ENCODE peak calls at places on chromosomes 1 and 21, in four cellular contexts. One of them, this sample, is unnamed.

GRCh38 chr1:36217667-36218066 is 6.6 kb upstream of the THRAP3 start:
- DNase-seq in H1: no peak
- DNase-seq in HepG2: no peak
- DNase-seq in GM12878: no peak
- DNase-seq in this sample: no peak

GRCh38 chr1:25692560-25692959 is 76.0 kb downstream of the MAN1C1 start:
- DNase-seq in H1: peak
- DNase-seq in HepG2: no peak
- DNase-seq in GM12878: no peak
- DNase-seq in this sample: no peak

GRCh38 chr1:222048030-222048632 is 306.2 kb upstream of the DUSP10 start:
- DNase-seq in H1: no peak
- DNase-seq in HepG2: no peak
- DNase-seq in GM12878: peak
- DNase-seq in this sample: no peak

GRCh38 chr1:88890790-88891317 is 513 bp downstream of the GTF2B start:
- DNase-seq in H1: no peak
- DNase-seq in HepG2: peak
- DNase-seq in GM12878: no peak
- DNase-seq in this sample: no peak

GRCh38 chr1:115771847-115772457 is 3.4 kb upstream of the CASQ2 start:
- DNase-seq in H1: peak
- DNase-seq in HepG2: peak
- DNase-seq in GM12878: peak
- DNase-seq in this sample: peak

GRCh38 chr1:155657463-155657862 is 31.1 kb downstream of the YY1AP1 start:
- DNase-seq in H1: no peak
- DNase-seq in HepG2: no peak
- DNase-seq in GM12878: no peak
- DNase-seq in this sample: no peak

GRCh38 chr1:75625795-75626194 is 14.9 kb upstream of the SLC44A5 start:
- DNase-seq in H1: no peak
- DNase-seq in HepG2: no peak
- DNase-seq in GM12878: no peak
- DNase-seq in this sample: no peak

GRCh38 chr1:99503276-99503747 is 142.6 kb upstream of the PALMD start:
- DNase-seq in H1: no peak
- DNase-seq in HepG2: no peak
- DNase-seq in GM12878: no peak
- DNase-seq in this sample: no peak

GRCh38 chr21:38806942-38807284 is 1.2 kb downstream of the ETS2 start:
- DNase-seq in H1: no peak
- DNase-seq in HepG2: no peak
- DNase-seq in GM12878: no peak
- DNase-seq in this sample: no peak

GRCh38 chr1:41122851-41123518 is 101.5 kb upstream of the SLFNL1 start:
- DNase-seq in H1: no peak
- DNase-seq in HepG2: peak
- DNase-seq in GM12878: no peak
- DNase-seq in this sample: peak

GRCh38 chr1:24735156-24735618 is 10.1 kb upstream of the CLIC4 start:
- DNase-seq in H1: no peak
- DNase-seq in HepG2: no peak
- DNase-seq in GM12878: no peak
- DNase-seq in this sample: no peak

GRCh38 chr1:75125161-75125681 is 9.0 kb upstream of the LHX8 start:
- DNase-seq in H1: peak
- DNase-seq in HepG2: no peak
- DNase-seq in GM12878: no peak
- DNase-seq in this sample: no peak

GRCh38 chr1:13494712-13495111 is 19.1 kb downstream of the LRRC38 start:
- DNase-seq in H1: no peak
- DNase-seq in HepG2: no peak
- DNase-seq in GM12878: no peak
- DNase-seq in this sample: no peak

GRCh38 chr1:147598631-147599361 is 57.5 kb downstream of the BCL9 start:
- DNase-seq in H1: peak
- DNase-seq in HepG2: no peak
- DNase-seq in GM12878: no peak
- DNase-seq in this sample: no peak

GRCh38 chr1:67584938-67585337 is 100.1 kb upstream of the GADD45A start:
- DNase-seq in H1: no peak
- DNase-seq in HepG2: no peak
- DNase-seq in GM12878: no peak
- DNase-seq in this sample: no peak

GRCh38 chr1:115227683-115228082 is 110.4 kb downstream of the NGF start:
- DNase-seq in H1: no peak
- DNase-seq in HepG2: no peak
- DNase-seq in GM12878: no peak
- DNase-seq in this sample: no peak

GRCh38 chr1:234970371-234970730 is 158.3 kb downstream of the TOMM20 start:
- DNase-seq in H1: no peak
- DNase-seq in HepG2: no peak
- DNase-seq in GM12878: no peak
- DNase-seq in this sample: no peak
- H3K4me3 ChIP-seq in H1: peak
- H3K4me3 ChIP-seq in HepG2: no peak
- H3K4me3 ChIP-seq in GM12878: no peak
- H3K4me3 ChIP-seq in this sample: no peak

GRCh38 chr1:236750928-236751327 is 44.2 kb upstream of the MTR start:
- DNase-seq in H1: no peak
- DNase-seq in HepG2: no peak
- DNase-seq in GM12878: no peak
- DNase-seq in this sample: no peak

GRCh38 chr1:236748471-236748870 is 46.6 kb upstream of the MTR start:
- DNase-seq in H1: no peak
- DNase-seq in HepG2: no peak
- DNase-seq in GM12878: no peak
- DNase-seq in this sample: no peak

GRCh38 chr1:236744533-236744932 is 50.6 kb upstream of the MTR start:
- DNase-seq in H1: no peak
- DNase-seq in HepG2: no peak
- DNase-seq in GM12878: no peak
- DNase-seq in this sample: no peak

GRCh38 chr1:236746785-236747184 is 48.3 kb upstream of the MTR start:
- DNase-seq in H1: no peak
- DNase-seq in HepG2: no peak
- DNase-seq in GM12878: no peak
- DNase-seq in this sample: no peak

DNA sequence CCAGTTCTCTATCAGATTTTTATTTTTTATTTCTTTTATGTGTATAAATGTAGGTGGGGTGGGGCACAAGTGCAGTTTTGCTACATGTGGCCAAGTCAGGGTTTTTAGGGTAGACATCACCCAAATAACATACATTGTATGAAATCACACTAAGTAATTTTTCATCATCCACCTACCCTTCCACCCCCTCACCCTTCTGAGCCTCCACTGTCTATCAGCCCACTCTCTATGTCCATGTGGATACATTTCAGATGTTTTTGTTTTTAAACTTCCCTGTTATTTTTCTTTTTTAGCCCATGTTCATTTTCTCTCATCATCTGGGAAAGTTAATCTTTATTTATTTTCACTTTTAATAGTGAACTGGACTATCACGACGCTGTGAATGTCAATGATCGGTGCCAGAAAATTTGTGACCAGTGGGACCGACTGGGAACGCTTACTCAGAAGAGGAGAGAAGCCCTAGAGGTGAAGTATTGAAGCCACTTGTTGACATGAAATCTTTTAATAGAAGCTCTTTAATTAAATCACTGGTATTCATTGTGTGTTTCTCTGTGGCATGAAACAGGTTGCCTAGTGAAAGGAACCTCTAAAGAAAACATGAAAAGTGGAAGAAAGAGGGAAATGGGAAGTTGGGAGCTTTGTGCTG is 47.7 kb upstream of the MTR start:
- DNase-seq in H1: no peak
- DNase-seq in HepG2: no peak
- DNase-seq in GM12878: no peak
- DNase-seq in this sample: no peak
- TF ChIP-seq YY1 in H1: no peak
- TF ChIP-seq YY1 in HepG2: no peak
- TF ChIP-seq YY1 in GM12878: no peak
- TF ChIP-seq YY1 in this sample: no peak

GRCh38 chr21:46252840-46253239 is 24.3 kb upstream of the LSS start:
- DNase-seq in H1: no peak
- DNase-seq in HepG2: peak
- DNase-seq in GM12878: no peak
- DNase-seq in this sample: no peak

GRCh38 chr21:46247699-46248460 is 19.3 kb upstream of the LSS start:
- DNase-seq in H1: no peak
- DNase-seq in HepG2: no peak
- DNase-seq in GM12878: no peak
- DNase-seq in this sample: no peak

GRCh38 chr21:46248827-46249226 is 20.3 kb upstream of the LSS start:
- DNase-seq in H1: no peak
- DNase-seq in HepG2: no peak
- DNase-seq in GM12878: no peak
- DNase-seq in this sample: no peak

GRCh38 chr21:46253610-46254124 is 25.1 kb upstream of the LSS start:
- DNase-seq in H1: no peak
- DNase-seq in HepG2: no peak
- DNase-seq in GM12878: peak
- DNase-seq in this sample: no peak

DNA sequence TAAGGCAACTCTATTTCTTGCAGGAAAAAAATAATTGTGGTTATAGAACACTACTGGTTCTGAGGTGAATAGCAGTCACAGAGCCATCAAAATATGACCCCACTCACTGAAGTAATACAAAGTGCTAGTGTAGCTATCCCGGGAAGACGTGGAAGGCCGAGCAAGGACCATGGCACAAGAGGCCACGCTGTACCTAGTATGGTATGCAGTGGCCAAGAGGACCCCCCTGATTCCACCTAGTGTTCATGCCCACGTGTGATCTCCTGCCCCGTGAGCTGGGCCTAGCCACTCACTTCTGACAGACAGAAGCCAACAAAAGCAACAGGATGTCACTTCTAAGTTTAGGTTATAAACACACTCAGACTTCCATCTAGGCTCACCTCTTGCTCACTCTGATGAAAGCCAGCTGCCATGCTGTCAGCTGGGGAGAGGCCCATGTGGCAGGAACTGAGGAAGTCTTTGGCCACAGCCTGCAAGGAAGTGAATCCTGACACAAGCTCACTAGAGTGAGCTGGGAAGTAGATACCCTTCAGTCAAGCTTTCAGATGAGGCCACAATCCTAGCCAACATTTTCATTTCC is 21.7 kb upstream of the LSS start:
- DNase-seq in H1: no peak
- DNase-seq in HepG2: no peak
- DNase-seq in GM12878: no peak
- DNase-seq in this sample: no peak
- TF ChIP-seq SUZ12 in H1: no peak
- TF ChIP-seq SUZ12 in HepG2: no peak
- TF ChIP-seq SUZ12 in GM12878: no peak
- TF ChIP-seq SUZ12 in this sample: no peak

GRCh38 chr1:39331647-39332046 is 127.2 kb downstream of the MACF1 start:
- DNase-seq in H1: no peak
- DNase-seq in HepG2: no peak
- DNase-seq in GM12878: no peak
- DNase-seq in this sample: no peak

GRCh38 chr1:39328722-39329121 is 124.2 kb downstream of the MACF1 start:
- DNase-seq in H1: no peak
- DNase-seq in HepG2: no peak
- DNase-seq in GM12878: no peak
- DNase-seq in this sample: no peak

GRCh38 chr1:39326836-39327235 is 122.3 kb downstream of the MACF1 start:
- DNase-seq in H1: no peak
- DNase-seq in HepG2: no peak
- DNase-seq in GM12878: no peak
- DNase-seq in this sample: no peak

GRCh38 chr1:39332291-39332690 is 127.8 kb downstream of the MACF1 start:
- DNase-seq in H1: no peak
- DNase-seq in HepG2: no peak
- DNase-seq in GM12878: no peak
- DNase-seq in this sample: no peak

DNA sequence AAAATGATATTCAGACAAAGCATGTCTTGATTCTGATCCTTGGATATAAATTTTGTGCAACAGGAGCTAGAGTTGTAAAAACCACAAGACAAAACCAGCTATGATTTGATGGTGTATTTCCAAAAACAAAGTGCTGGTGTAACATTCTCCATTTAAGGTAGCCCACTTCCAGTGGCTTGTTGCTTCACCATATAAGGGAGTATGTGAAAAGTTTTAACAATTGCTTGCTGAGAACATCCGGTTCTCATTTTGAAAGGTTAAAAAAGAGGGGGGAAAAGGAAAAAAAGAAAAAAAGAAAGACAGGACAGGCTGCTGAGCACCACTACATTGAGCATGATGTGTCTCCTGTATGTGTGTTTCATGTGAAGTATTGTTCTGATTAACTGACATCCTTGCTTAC is 123.6 kb downstream of the MACF1 start:
- DNase-seq in H1: no peak
- DNase-seq in HepG2: no peak
- DNase-seq in GM12878: no peak
- DNase-seq in this sample: no peak
- H3K4me3 ChIP-seq in H1: no peak
- H3K4me3 ChIP-seq in HepG2: no peak
- H3K4me3 ChIP-seq in GM12878: no peak
- H3K4me3 ChIP-seq in this sample: no peak

GRCh38 chr1:30804822-30805221 is 47.2 kb upstream of the LAPTM5 start:
- DNase-seq in H1: no peak
- DNase-seq in HepG2: no peak
- DNase-seq in GM12878: no peak
- DNase-seq in this sample: no peak

GRCh38 chr1:30808067-30808662 is 50.6 kb upstream of the LAPTM5 start:
- DNase-seq in H1: no peak
- DNase-seq in HepG2: no peak
- DNase-seq in GM12878: no peak
- DNase-seq in this sample: no peak

GRCh38 chr1:30805301-30806003 is 47.9 kb upstream of the LAPTM5 start:
- DNase-seq in H1: no peak
- DNase-seq in HepG2: no peak
- DNase-seq in GM12878: no peak
- DNase-seq in this sample: no peak

GRCh38 chr1:30807318-30808066 is 49.9 kb upstream of the LAPTM5 start:
- DNase-seq in H1: no peak
- DNase-seq in HepG2: no peak
- DNase-seq in GM12878: no peak
- DNase-seq in this sample: no peak

GRCh38 chr1:30806381-30807317 is 49.1 kb upstream of the LAPTM5 start:
- DNase-seq in H1: no peak
- DNase-seq in HepG2: no peak
- DNase-seq in GM12878: no peak
- DNase-seq in this sample: no peak
- TF ChIP-seq YY1 in H1: no peak
- TF ChIP-seq YY1 in HepG2: no peak
- TF ChIP-seq YY1 in GM12878: no peak
- TF ChIP-seq YY1 in this sample: no peak